ENCODE peak calls at places on chromosomes 16 and 17, in six cellular contexts. L is body of pancreas; Q is heart right ventricle; R is tibial nerve; M is CD8-positive, alpha-beta memory T cell; I is thoracic aorta. G is an unnamed sample. For H3K9me3, the result is how much of the 10 kb centered on the place peaks cover.

GRCh38 chr17:45132569-45133463 is 501 bp upstream of the PLCD3 start:
- DNase-seq in R (peak), L (peak), Q (peak), I (no peak), M (peak), G (peak)

GRCh38 chr17:58254803-58255202 is 16.4 kb downstream of the LPO start:
- DNase-seq in L (no peak), R (no peak), Q (no peak), I (no peak), M (no peak), G (no peak)

GRCh38 chr16:1906052-1906845 is 12.0 kb downstream of the HS3ST6 start:
- DNase-seq in R (no peak), I (no peak), Q (no peak), L (no peak), M (no peak), G (no peak)

GRCh38 chr16:57894390-57895080 is 76.4 kb downstream of the CNGB1 start:
- DNase-seq in I (no peak), L (no peak), Q (no peak), M (no peak), R (no peak), G (no peak)

GRCh38 chr17:80778716-80779115 is 212.9 kb upstream of the CHMP6 start:
- DNase-seq in I (no peak), L (no peak), R (no peak), Q (no peak), M (no peak), G (no peak)

GRCh38 chr17:31099051-31099450 is 4.3 kb downstream of the NF1 start:
- DNase-seq in I (no peak), Q (no peak), L (no peak), R (no peak), M (no peak), G (no peak)

GRCh38 chr16:70345840-70346239 is 863 bp upstream of the DDX19A start:
- DNase-seq in R (no peak), M (no peak), Q (no peak), L (no peak), I (no peak), G (no peak)

GRCh38 chr16:1442697-1443096 is 1.7 kb downstream of the CCDC154 start:
- DNase-seq in R (no peak), Q (no peak), L (no peak), I (no peak), M (no peak), G (no peak)

GRCh38 chr16:66357523-66357928 is 9.0 kb upstream of the CDH5 start:
- DNase-seq in M (no peak), Q (no peak), R (peak), I (no peak), L (peak), G (peak)

GRCh38 chr17:77120866-77121265 is 19.9 kb upstream of the SEC14L1 start:
- DNase-seq in Q (no peak), M (no peak), L (peak), R (no peak), I (no peak), G (no peak)

GRCh38 chr17:66533572-66533971 is 231.2 kb downstream of the PRKCA start:
- DNase-seq in Q (no peak), I (no peak), L (no peak), M (no peak), R (no peak), G (peak)

GRCh38 chr17:75518201-75518600 is 1.9 kb downstream of the TSEN54 start:
- DNase-seq in M (peak), R (no peak), Q (no peak), L (no peak), I (no peak), G (no peak)

GRCh38 chr16:3007059-3007956 is 5.4 kb upstream of the CLDN9 start:
- DNase-seq in R (no peak), I (no peak), M (no peak), Q (no peak), L (peak), G (no peak)

GRCh38 chr17:81923302-81924260 is 4.0 kb downstream of the MAFG start:
- DNase-seq in R (peak), L (peak), M (no peak), Q (peak), I (no peak), G (no peak)

GRCh38 chr17:48052956-48053757 is 5.0 kb downstream of the NFE2L1 start:
- DNase-seq in L (peak), Q (peak), R (peak), I (peak), M (no peak), G (peak)

GRCh38 chr17:76271669-76272540 is 6.8 kb downstream of the UBALD2 start:
- DNase-seq in Q (no peak), I (no peak), L (peak), M (peak), R (no peak), G (no peak)

GRCh38 chr17:20127660-20128413 is 118.7 kb downstream of the SPECC1 start:
- DNase-seq in L (no peak), Q (no peak), I (no peak), R (no peak), M (no peak), G (no peak)

GRCh38 chr16:87809150-87809902 is 43.5 kb upstream of the KLHDC4 start:
- DNase-seq in R (no peak), Q (no peak), L (no peak), I (no peak), M (no peak), G (no peak)

GRCh38 chr17:74040729-74041128 is 162.7 kb upstream of the RPL38 start:
- DNase-seq in R (no peak), M (no peak), L (no peak), Q (no peak), I (no peak), G (no peak)

GRCh38 chr17:74045608-74046007 is 157.9 kb upstream of the RPL38 start:
- DNase-seq in Q (no peak), M (no peak), R (no peak), I (no peak), L (no peak), G (no peak)

GRCh38 chr17:74042744-74043486 is 160.6 kb upstream of the RPL38 start:
- DNase-seq in R (no peak), M (no peak), L (no peak), Q (no peak), I (peak), G (peak)

GRCh38 chr17:74042241-74042640 is 161.2 kb upstream of the RPL38 start:
- DNase-seq in Q (no peak), L (no peak), M (no peak), R (no peak), I (no peak), G (no peak)

DNA sequence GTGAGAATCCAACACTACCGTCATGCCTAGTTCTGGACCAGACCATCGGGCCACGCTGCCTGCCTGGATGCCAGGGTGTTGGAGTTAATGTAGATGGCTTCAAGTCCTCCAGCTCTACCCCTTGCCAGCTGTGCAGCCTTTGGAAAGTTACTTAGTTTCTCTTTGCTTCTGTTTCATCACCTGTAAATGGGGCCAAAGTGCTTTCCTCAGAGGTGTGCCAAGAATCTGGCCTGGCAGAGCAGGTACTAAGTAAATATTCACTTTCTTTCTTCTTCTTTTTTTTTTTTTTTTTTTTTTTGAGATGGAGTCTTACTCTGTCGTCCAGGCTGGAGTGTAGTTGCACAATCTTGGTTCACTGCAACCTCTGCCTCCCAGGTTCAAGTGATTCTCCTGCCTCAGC is 159.5 kb upstream of the RPL38 start:
- DNase-seq in R (no peak), L (no peak), M (no peak), Q (no peak), I (no peak), G (no peak)
- H3K9me3 ChIP-seq in R (under half), L (under half), M (under half), Q (under half), I (under half), G (under half)

GRCh38 chr16:83967838-83968482 is at the start of gene NECAB2:
- DNase-seq in L (no peak), M (no peak), I (no peak), Q (peak), R (no peak), G (no peak)
- H3K4me3 ChIP-seq in L (no peak), M (no peak), I (peak), Q (peak), R (no peak), G (peak)

GRCh38 chr16:5616841-5617240 is 519.2 kb upstream of the EEF2KMT start:
- DNase-seq in Q (no peak), R (no peak), M (no peak), I (no peak), L (no peak), G (no peak)
- H3K9me3 ChIP-seq in Q (under half), R (under half), M (under half), I (under half), L (under half), G (under half)

GRCh38 chr17:68318103-68318991 is 27.1 kb downstream of the ARSG start:
- DNase-seq in I (no peak), Q (no peak), L (peak), M (no peak), R (no peak), G (no peak)
- H3K4me3 ChIP-seq in I (no peak), Q (no peak), L (no peak), M (no peak), R (no peak), G (no peak)

GRCh38 chr17:27081002-27081638 is 212.8 kb upstream of the WSB1 start:
- DNase-seq in M (no peak), R (no peak), L (no peak), I (no peak), Q (no peak), G (no peak)

GRCh38 chr17:27079660-27080059 is 214.3 kb upstream of the WSB1 start:
- DNase-seq in I (no peak), M (no peak), L (no peak), Q (no peak), R (no peak), G (no peak)

GRCh38 chr17:27078296-27078695 is 215.6 kb upstream of the WSB1 start:
- DNase-seq in I (no peak), Q (no peak), M (no peak), R (no peak), L (no peak), G (no peak)

GRCh38 chr17:27072885-27073284 is 221.0 kb upstream of the WSB1 start:
- DNase-seq in R (no peak), M (no peak), L (no peak), Q (no peak), I (no peak), G (no peak)

DNA sequence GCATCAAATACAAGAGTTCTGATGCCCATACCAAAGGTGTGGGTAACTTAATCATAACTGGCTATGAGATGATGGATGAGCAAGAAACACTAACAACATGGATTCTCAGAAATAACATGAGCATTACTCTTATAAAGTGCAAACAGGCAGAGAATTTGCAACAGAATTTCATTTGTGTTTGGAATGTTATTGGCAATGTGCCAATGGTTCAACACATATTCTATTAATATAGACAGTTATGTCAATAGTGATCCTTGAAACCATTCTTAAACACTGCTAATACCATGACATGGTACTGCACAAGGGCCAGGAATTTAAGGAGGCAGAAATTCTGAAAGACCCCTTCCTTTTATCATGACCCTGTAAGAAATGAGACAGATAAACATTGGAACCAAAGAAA is 217.1 kb upstream of the WSB1 start:
- DNase-seq in Q (no peak), I (no peak), M (no peak), L (no peak), R (no peak), G (no peak)
- H3K9me3 ChIP-seq in Q (under half), I (under half), M (under half), L (under half), R (under half), G (under half)

GRCh38 chr17:78748048-78748729 is 33.9 kb downstream of the CYTH1 start:
- DNase-seq in L (peak), R (no peak), M (peak), Q (no peak), I (no peak), G (no peak)
- H3K4me3 ChIP-seq in L (no peak), R (no peak), M (peak), Q (no peak), I (peak), G (no peak)